ENCODE peak calls at places on chromosomes 16 and 17, in five cellular contexts. U is breast epithelium, C is HCT116, W is upper lobe of left lung, Z is GM12891. F is an unnamed sample.

GRCh38 chr16:50573279-50573678 is 25.1 kb downstream of the NKD1 start:
- DNase-seq in U (no peak), C (no peak), W (no peak), Z (no peak), F (no peak)

GRCh38 chr16:1770328-1771071 is 843 bp downstream of the NME3 start:
- DNase-seq in U (peak), C (peak), W (peak), Z (peak), F (no peak)

GRCh38 chr17:8243827-8244226 is 4.0 kb downstream of the CTC1 start:
- DNase-seq in U (no peak), C (no peak), W (no peak), Z (no peak), F (no peak)

GRCh38 chr17:29933379-29933778 is 3.4 kb upstream of the SSH2 start:
- DNase-seq in U (no peak), C (peak), W (no peak), Z (no peak), F (no peak)

GRCh38 chr16:3945751-3946603 is 65.5 kb upstream of the CREBBP start:
- DNase-seq in U (peak), C (peak), W (no peak), Z (no peak), F (peak)

GRCh38 chr17:45846646-45847045 is 2.0 kb downstream of the SPPL2C start:
- DNase-seq in U (no peak), C (no peak), W (peak), Z (no peak), F (no peak)

GRCh38 chr16:7513429-7513828 is 180.8 kb downstream of the RBFOX1 start:
- DNase-seq in U (no peak), C (no peak), W (no peak), Z (peak), F (no peak)

GRCh38 chr17:31425646-31426045 is 34.2 kb downstream of the RAB11FIP4 start:
- DNase-seq in U (no peak), C (no peak), W (peak), Z (no peak), F (no peak)

GRCh38 chr16:55503726-55504553 is 4.9 kb upstream of the LPCAT2 start:
- DNase-seq in U (no peak), C (no peak), W (no peak), Z (no peak), F (no peak)

GRCh38 chr17:27475070-27475673 is 18.9 kb downstream of the KSR1 start:
- DNase-seq in U (no peak), C (no peak), W (no peak), Z (no peak), F (no peak)

GRCh38 chr17:38674749-38675615 is at the start of gene EPOP:
- DNase-seq in U (peak), C (peak), W (peak), Z (peak), F (peak)

GRCh38 chr17:8159032-8159400 is 3.7 kb downstream of the VAMP2 start:
- DNase-seq in U (no peak), C (no peak), W (no peak), Z (no peak), F (no peak)

GRCh38 chr16:81521141-81521626 is 76.6 kb downstream of the CMIP start:
- DNase-seq in U (no peak), C (no peak), W (no peak), Z (peak), F (no peak)

DNA sequence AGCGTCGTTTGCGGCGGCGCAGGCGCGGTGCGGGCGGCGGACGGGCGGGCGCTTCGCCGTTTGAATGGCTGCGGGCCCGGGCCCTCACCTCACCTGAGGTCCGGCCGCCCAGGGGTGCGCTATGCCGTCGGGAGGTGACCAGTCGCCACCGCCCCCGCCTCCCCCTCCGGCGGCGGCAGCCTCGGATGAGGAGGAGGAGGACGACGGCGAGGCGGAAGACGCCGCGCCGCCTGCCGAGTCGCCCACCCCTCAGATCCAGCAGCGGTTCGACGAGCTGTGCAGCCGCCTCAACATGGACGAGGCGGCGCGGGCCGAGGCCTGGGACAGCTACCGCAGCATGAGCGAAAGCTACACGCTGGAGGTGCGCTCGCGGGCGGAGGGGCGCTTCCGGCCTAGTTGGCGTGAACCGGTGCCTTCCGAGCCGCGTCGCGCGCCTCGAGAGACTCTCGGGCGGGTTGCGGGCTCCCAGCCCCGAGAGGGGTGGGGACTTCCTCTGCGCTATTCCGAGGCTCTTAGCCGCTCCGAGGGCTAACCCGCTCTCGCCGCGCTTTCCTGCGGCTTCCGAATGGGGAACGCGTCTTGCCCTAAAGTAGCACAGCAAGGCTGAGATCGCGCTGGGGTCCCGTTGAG is at the start of gene RBL2:
- DNase-seq in U (peak), C (no peak), W (peak), Z (peak), F (peak)
- TF ChIP-seq POLR2AphosphoS5 in U (no peak), C (peak), W (peak), Z (peak), F (no peak)

GRCh38 chr17:43720311-43721060 is 38.1 kb downstream of the SOST start:
- DNase-seq in U (peak), C (no peak), W (peak), Z (peak), F (peak)
- TF ChIP-seq POLR2A in U (no peak), C (no peak), W (peak), Z (peak), F (peak)

GRCh38 chr17:77354721-77355455 is 214.1 kb downstream of the SEC14L1 start:
- DNase-seq in U (no peak), C (no peak), W (no peak), Z (no peak), F (peak)
- TF ChIP-seq POLR2AphosphoS5 in U (peak), C (no peak), W (no peak), Z (no peak), F (no peak)

GRCh38 chr16:10601444-10602401 is 21.3 kb upstream of the EMP2 start:
- DNase-seq in U (peak), C (no peak), W (peak), Z (no peak), F (no peak)

GRCh38 chr16:10597184-10597583 is 16.8 kb upstream of the EMP2 start:
- DNase-seq in U (no peak), C (no peak), W (no peak), Z (no peak), F (no peak)

GRCh38 chr16:10600792-10601443 is 20.5 kb upstream of the EMP2 start:
- DNase-seq in U (no peak), C (no peak), W (peak), Z (no peak), F (no peak)

GRCh38 chr16:10598157-10598556 is 17.8 kb upstream of the EMP2 start:
- DNase-seq in U (no peak), C (no peak), W (no peak), Z (no peak), F (no peak)

DNA sequence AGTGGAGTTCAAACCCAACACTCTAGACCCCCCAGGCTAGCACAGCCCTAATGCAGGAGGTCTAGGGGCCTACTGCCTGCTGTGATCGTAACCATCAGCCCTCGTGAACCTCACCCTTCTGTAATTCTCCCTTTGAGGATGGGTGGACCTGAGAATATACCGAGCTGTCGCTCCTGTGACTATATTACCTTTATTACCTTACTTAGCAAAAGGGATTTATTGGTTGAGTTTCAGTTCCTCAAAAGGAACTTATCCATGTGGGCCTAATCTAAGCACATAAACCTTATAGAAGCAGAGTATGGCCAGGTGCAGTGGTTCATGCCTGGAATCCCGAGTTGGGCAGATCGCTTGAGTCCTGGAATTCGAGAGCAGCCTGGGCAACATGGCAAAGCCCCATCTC is 19.2 kb upstream of the EMP2 start:
- DNase-seq in U (no peak), C (no peak), W (no peak), Z (no peak), F (no peak)
- TF ChIP-seq POLR2A in U (no peak), C (no peak), W (no peak), Z (no peak), F (no peak)

GRCh38 chr16:12162151-12162559 is 185.6 kb downstream of the SNX29 start:
- DNase-seq in U (no peak), C (no peak), W (no peak), Z (no peak), F (no peak)
- TF ChIP-seq POLR2AphosphoS5 in U (no peak), C (no peak), W (peak), Z (no peak), F (no peak)

GRCh38 chr17:6557040-6557438 is 684 bp upstream of the PITPNM3 start:
- DNase-seq in U (no peak), C (no peak), W (no peak), Z (no peak), F (no peak)

GRCh38 chr17:6556121-6557039 is at the start of gene PITPNM3:
- DNase-seq in U (no peak), C (no peak), W (peak), Z (no peak), F (no peak)

GRCh38 chr17:6554871-6555330 is 1.5 kb downstream of the PITPNM3 start:
- DNase-seq in U (no peak), C (no peak), W (no peak), Z (no peak), F (no peak)

GRCh38 chr17:6554336-6554735 is 2.0 kb downstream of the PITPNM3 start:
- DNase-seq in U (no peak), C (no peak), W (no peak), Z (no peak), F (no peak)

GRCh38 chr17:6555331-6556120 is 829 bp downstream of the PITPNM3 start:
- DNase-seq in U (no peak), C (no peak), W (peak), Z (no peak), F (no peak)
- TF ChIP-seq POLR2A in U (no peak), C (no peak), W (peak), Z (no peak), F (no peak)

GRCh38 chr17:77404812-77405581 is 264.2 kb downstream of the SEC14L1 start:
- DNase-seq in U (no peak), C (no peak), W (no peak), Z (peak), F (no peak)
- TF ChIP-seq POLR2AphosphoS5 in U (peak), C (no peak), W (peak), Z (peak), F (no peak)

GRCh38 chr16:10945065-10945787 is 862 bp downstream of the CLEC16A start:
- DNase-seq in U (no peak), C (no peak), W (no peak), Z (no peak), F (no peak)

GRCh38 chr16:10944249-10945064 is at the start of gene CLEC16A:
- DNase-seq in U (peak), C (peak), W (peak), Z (peak), F (peak)

GRCh38 chr16:10941127-10941933 is 938 bp downstream of the DEXI start:
- DNase-seq in U (no peak), C (no peak), W (no peak), Z (no peak), F (no peak)

GRCh38 chr16:10940501-10941079 is 1.7 kb downstream of the DEXI start:
- DNase-seq in U (no peak), C (no peak), W (no peak), Z (no peak), F (no peak)

DNA sequence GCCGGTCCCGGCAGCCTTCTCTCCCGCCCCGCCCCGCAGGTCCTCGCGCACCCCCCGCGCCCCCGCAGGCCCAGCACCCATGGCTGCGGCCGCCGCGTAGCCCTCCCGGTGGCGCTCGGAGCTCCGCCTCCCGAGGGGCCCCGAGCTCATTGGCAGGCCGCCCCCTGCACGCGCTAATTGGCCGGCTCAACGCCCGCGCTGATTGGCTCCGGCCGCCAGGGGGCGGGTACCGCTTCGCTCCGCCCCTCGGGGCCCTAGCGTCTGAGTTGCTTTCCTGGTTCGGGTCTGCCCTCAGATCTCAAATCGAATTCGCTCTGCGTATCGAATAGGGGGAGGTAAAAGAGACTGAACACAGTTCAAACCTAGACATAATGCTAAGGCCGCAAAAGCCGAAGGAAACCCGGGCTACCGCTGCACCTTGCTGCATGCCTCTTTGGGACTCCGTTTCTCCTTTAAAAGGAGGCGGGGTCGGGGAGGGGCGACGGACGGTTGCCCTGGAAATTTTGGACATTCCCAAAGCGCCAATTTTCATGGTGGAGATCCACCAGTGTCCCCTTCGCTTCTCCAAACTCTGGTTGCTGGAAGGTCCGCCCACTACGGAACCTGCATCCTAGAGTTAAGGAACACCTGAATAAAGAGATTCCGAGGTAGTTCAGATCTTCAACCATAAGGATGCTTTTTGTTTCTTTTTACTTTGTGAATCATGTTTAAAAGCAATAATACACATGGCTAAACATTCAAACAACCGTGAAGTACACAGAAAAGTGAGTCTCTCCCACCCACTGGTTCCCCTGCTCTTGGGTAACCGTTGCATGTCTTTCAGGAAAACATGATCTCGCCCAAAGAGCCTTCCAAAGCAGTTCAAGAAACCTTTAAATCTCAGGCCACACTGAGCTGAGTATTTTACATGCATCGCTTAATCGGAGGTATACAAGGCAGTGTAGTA is at the start of gene DEXI:
- DNase-seq in U (peak), C (peak), W (peak), Z (peak), F (peak)
- TF ChIP-seq POLR2A in U (no peak), C (no peak), W (peak), Z (no peak), F (no peak)

GRCh38 chr17:74981979-74982662 is 5.3 kb upstream of the CDR2L start:
- DNase-seq in U (peak), C (peak), W (peak), Z (peak), F (peak)
- TF ChIP-seq POLR2AphosphoS5 in U (peak), C (peak), W (peak), Z (no peak), F (peak)

DNA sequence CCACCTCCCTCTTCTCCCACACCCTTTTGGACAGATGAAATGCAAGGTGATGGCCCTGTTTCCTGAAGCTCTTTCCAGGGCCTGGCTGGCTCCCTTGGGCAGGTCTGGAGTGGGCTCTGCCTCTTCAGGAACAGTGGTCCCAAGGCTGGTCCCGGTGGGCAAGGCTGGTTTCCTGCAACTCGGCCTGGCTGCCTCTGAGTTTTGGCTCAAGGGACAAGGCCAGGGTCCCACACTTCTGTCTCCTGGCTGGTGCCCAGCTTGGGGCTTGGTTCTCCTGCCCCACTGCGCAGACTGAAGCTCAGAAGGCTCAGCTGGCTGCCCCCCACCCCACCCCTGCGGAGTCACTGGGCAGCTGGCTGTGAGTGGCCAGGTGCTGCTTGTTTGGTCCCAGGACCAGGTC is 3.8 kb upstream of the ACTG1 start:
- DNase-seq in U (no peak), C (no peak), W (peak), Z (no peak), F (peak)
- TF ChIP-seq POLR2A in U (no peak), C (no peak), W (no peak), Z (no peak), F (no peak)